ENCODE peak calls at places on chromosomes 4 and X, in six cellular contexts. A is fibroblast of lung, G is GM13976, O is IMR-90, K is ascending aorta, E is HepG2. Z is an unnamed sample.

GRCh38 chr4:153432971-153433752 is 33.0 kb upstream of the TMEM131L start:
- DNase-seq in G (peak; percentile 76), A (peak; percentile 85), O (peak; percentile 64), E (peak; percentile 79), K (peak; percentile 75), Z (peak; percentile 94)

GRCh38 chr4:121510260-121510942 is 129.6 kb upstream of the QRFPR start:
- DNase-seq in E (no peak), O (no peak), K (no peak), G (no peak), A (no peak), Z (no peak)

GRCh38 chr4:106418444-106418843 is 49.9 kb upstream of the GIMD1 start:
- DNase-seq in G (no peak), O (no peak), K (no peak), A (no peak), E (no peak), Z (no peak)

GRCh38 chr4:83889802-83890201 is 353.9 kb downstream of the GPAT3 start:
- DNase-seq in G (no peak), A (peak; percentile 88), K (no peak), E (no peak), O (peak; percentile 68), Z (no peak)

GRCh38 chr4:104905546-104905945 is 241.1 kb upstream of the TET2 start:
- DNase-seq in K (no peak), O (no peak), G (no peak), E (no peak), A (no peak), Z (no peak)

GRCh38 chrX:13043938-13044337 is 482 bp downstream of the FAM9C start:
- DNase-seq in A (no peak), G (no peak), K (no peak), O (no peak), E (no peak), Z (no peak)

GRCh38 chr4:173508386-173509002 is 21.5 kb downstream of the HAND2 start:
- DNase-seq in K (peak; percentile 61), G (no peak), A (no peak), O (no peak), E (no peak), Z (no peak)

GRCh38 chr4:111064342-111064993 is 441.6 kb upstream of the PITX2 start:
- DNase-seq in K (no peak), O (peak; percentile 57), A (peak; percentile 86), E (no peak), G (no peak), Z (no peak)

GRCh38 chr4:185637162-185637875 is 102.0 kb upstream of the PDLIM3 start:
- DNase-seq in G (no peak), O (no peak), A (no peak), K (no peak), E (no peak), Z (no peak)

GRCh38 chrX:33183366-33183765 is 28.0 kb downstream of the DMD start:
- DNase-seq in O (peak; percentile 82), G (no peak), E (no peak), K (peak; percentile 70), A (peak; percentile 24), Z (peak; percentile 94)

GRCh38 chrX:51459125-51459524 is 37.3 kb downstream of the NUDT11 start:
- DNase-seq in G (no peak), E (peak; percentile 3), K (no peak), O (peak; percentile 13), A (peak; percentile 4), Z (peak; percentile 54)

GRCh38 chr4:19857405-19857804 is 394.3 kb upstream of the SLIT2 start:
- DNase-seq in E (no peak), O (peak; percentile 58), G (no peak), K (no peak), A (no peak), Z (no peak)

GRCh38 chrX:119417842-119418241 is 18.7 kb downstream of the SLC25A43 start:
- DNase-seq in G (no peak), K (no peak), A (no peak), O (no peak), E (peak; percentile 21), Z (peak; percentile 36)

GRCh38 chrX:20263474-20263873 is 3.2 kb downstream of the RPS6KA3 start:
- DNase-seq in E (no peak), A (peak; percentile 61), K (no peak), O (peak; percentile 61), G (no peak), Z (peak; percentile 28)

GRCh38 chrX:39907964-39908616 is 189.7 kb downstream of the BCOR start:
- DNase-seq in K (peak; percentile 90), E (peak; percentile 61), G (no peak), O (peak; percentile 95), A (peak; percentile 95), Z (no peak)

GRCh38 chrX:48083212-48083611 is 11.8 kb upstream of the ZNF630 start:
- DNase-seq in K (no peak), O (peak; percentile 34), E (peak; percentile 6), G (peak; percentile 50), A (peak; percentile 29), Z (peak; percentile 56)

GRCh38 chr4:153061971-153062370 is 125.8 kb downstream of the FHDC1 start:
- DNase-seq in O (no peak), E (no peak), K (no peak), A (no peak), G (no peak), Z (no peak)

GRCh38 chr4:40688446-40689095 is 58.9 kb upstream of the RBM47 start:
- DNase-seq in G (no peak), E (no peak), O (no peak), K (no peak), A (no peak), Z (no peak)

GRCh38 chrX:23981711-23982110 is 45.3 kb downstream of the KLHL15 start:
- DNase-seq in A (no peak), E (no peak), G (no peak), O (no peak), K (no peak), Z (no peak)

GRCh38 chrX:19886888-19887531 is 390 bp downstream of the SH3KBP1 start:
- DNase-seq in G (peak; percentile 49), O (no peak), A (peak; percentile 19), K (no peak), E (no peak), Z (no peak)

GRCh38 chr4:109302366-109303140 is at the start of gene COL25A1:
- DNase-seq in A (peak; percentile 66), K (peak; percentile 76), G (peak; percentile 32), O (peak; percentile 16), E (no peak), Z (no peak)

GRCh38 chr4:56468097-56468422 is 643 bp downstream of the SRP72 start:
- DNase-seq in A (peak; percentile 49), O (peak; percentile 35), E (peak; percentile 58), G (peak; percentile 58), K (no peak), Z (no peak)

GRCh38 chr4:1382776-1383727 is 23.2 kb downstream of the NKX1-1 start:
- DNase-seq in E (no peak), G (no peak), A (no peak), K (no peak), O (no peak), Z (no peak)

GRCh38 chr4:27217261-27217769 is 356.7 kb downstream of the STIM2 start:
- DNase-seq in O (peak; percentile 57), K (no peak), G (no peak), E (no peak), A (peak; percentile 89), Z (no peak)

GRCh38 chr4:146282662-146283061 is 68.3 kb downstream of the REELD1 start:
- DNase-seq in G (no peak), E (no peak), K (no peak), O (no peak), A (no peak), Z (no peak)

GRCh38 chr4:5927747-5928146 is 34.9 kb upstream of the CRMP1 start:
- DNase-seq in E (no peak), K (peak; percentile 28), G (no peak), O (no peak), A (no peak), Z (peak; percentile 3)

GRCh38 chr4:189204616-189205015 is 736.1 kb upstream of the FRG1 start:
- DNase-seq in E (no peak), K (no peak), O (no peak), A (no peak), G (no peak), Z (no peak)

DNA sequence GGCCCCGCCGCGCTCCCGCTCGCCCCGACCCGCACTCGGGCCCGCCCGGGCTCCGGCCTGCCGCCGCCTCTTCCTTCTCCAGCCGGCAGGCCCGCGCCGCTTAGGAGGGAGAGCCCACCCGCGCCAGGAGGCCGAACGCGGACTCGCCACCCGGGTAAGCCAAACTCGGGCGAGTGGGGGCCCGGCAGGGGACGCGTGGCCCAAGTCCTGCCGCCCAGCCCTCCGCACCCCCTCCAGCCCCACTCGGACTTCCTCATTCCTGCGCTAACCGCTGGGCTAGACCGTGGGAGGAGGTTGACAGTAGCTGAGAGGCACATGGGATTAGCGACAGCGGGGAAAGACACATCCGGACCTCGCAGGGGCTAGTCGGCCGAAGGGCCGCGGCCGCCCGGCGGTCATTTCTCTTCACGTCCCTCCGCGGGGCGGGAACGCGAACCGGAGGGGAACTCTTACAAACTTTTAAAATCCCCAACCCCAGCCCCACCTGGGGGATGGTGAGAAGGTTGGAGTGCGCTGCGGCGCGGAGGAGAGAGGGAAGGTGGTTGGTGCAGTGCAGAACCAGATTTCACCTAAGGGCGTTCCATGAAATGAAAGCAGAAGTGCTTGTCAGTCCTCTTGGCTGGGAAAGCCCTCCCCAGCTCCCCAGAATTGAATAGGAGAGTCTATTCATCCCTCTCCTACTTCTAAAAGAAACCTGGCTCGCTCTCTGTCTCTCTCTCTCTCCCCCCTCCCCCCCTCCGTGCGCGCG is 650 bp downstream of the NFKB1 start:
- DNase-seq in A (peak; percentile 84), E (peak; percentile 73), O (peak; percentile 76), K (peak; percentile 86), G (peak; percentile 69), Z (peak; percentile 78)
- TF ChIP-seq CTCF in A (no peak), E (peak; percentile 9), O (no peak), K (no peak), G (no peak), Z (no peak)

GRCh38 chr4:85548116-85548515 is 73.2 kb downstream of the ARHGAP24 start:
- DNase-seq in G (peak; percentile 19), A (no peak), E (no peak), O (no peak), K (no peak), Z (peak; percentile 10)
- TF ChIP-seq CTCF in G (no peak), A (no peak), E (no peak), O (no peak), K (no peak), Z (peak; percentile 47)

DNA sequence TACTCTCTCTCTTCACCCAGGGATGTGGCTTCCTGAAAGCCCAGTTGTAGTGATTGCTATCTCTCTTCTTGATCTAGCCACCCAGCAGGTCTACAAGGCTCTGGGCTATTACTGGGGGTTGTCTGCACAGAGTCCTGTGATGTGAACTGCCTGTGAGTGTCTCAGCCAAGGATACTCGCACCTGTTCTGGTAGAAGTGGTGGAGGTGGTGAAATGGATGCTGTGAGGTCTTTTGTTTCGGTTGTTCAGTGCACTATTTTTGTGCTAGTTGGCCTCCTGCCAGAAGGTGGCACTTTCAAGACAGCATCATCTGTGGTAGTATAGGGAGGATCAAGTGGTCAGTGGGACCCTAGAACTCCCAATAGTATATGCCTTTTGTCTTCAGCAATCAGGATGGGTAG is 268.0 kb downstream of the GABRG1 start:
- DNase-seq in O (no peak), A (no peak), G (no peak), K (no peak), E (no peak), Z (no peak)
- TF ChIP-seq CTCF in O (no peak), A (no peak), G (no peak), K (no peak), E (no peak), Z (no peak)

DNA sequence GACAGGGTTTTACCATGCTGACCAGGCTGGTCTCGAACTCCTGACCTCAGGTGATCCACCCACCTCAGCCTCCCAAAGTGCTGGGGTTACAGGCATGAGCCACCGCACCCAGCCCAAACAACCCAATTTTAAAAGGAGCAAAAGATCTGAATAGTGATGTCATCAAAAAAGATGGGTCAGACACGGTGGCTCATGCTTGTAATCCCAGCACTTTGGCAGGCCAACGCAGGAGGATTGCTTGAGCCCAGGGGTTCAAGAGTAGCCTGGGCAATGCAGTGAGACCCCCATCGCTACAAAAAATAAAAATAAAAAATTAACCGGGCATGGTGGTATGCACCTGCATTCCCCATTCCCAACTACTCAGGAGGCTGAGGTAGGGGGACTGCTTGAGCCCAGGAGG is 6.1 kb downstream of the ELF2 start:
- DNase-seq in G (no peak), E (no peak), K (no peak), O (no peak), A (no peak), Z (no peak)
- TF ChIP-seq CTCF in G (no peak), E (no peak), K (no peak), O (no peak), A (no peak), Z (no peak)